ENCODE peak calls at places on chromosomes 3 and 15, in four cellular contexts. C is colonic mucosa, W is astrocyte of the cerebellum, H is heart left ventricle. D is an unnamed sample.

GRCh38 chr15:85394552-85395333 is 14.3 kb downstream of the AKAP13 start:
- DNase-seq in H (no peak), W (no peak), C (no peak), D (no peak)

GRCh38 chr3:52052831-52053306 is 3.5 kb downstream of the DUSP7 start:
- DNase-seq in C (peak), W (no peak), H (peak), D (no peak)

GRCh38 chr15:85318048-85318731 is 62.2 kb upstream of the AKAP13 start:
- DNase-seq in H (no peak), W (peak), C (peak), D (peak)

GRCh38 chr3:26623409-26624208 is 1.0 kb downstream of the LRRC3B start:
- DNase-seq in C (no peak), H (no peak), W (no peak), D (no peak)

GRCh38 chr3:188207941-188208750 is 54.2 kb downstream of the LPP start:
- DNase-seq in W (no peak), C (no peak), H (no peak), D (peak)

GRCh38 chr3:39361252-39361927 is 21.8 kb upstream of the SLC25A38 start:
- DNase-seq in C (no peak), H (no peak), W (no peak), D (no peak)

GRCh38 chr3:195834675-195835583 is 23.2 kb upstream of the MUC4 start:
- DNase-seq in C (peak), H (peak), W (no peak), D (no peak)

GRCh38 chr15:88440021-88440420 is 27.2 kb downstream of the MRPL46 start:
- DNase-seq in C (no peak), H (no peak), W (no peak), D (no peak)

GRCh38 chr15:65101891-65102708 is 12.9 kb downstream of the UBAP1L start:
- DNase-seq in W (no peak), H (no peak), C (no peak), D (no peak)

GRCh38 chr15:98648654-98649537 is 557 bp downstream of the IGF1R start:
- DNase-seq in C (peak), W (no peak), H (peak), D (no peak)

GRCh38 chr3:104992618-104993017 is 374.1 kb upstream of the ALCAM start:
- DNase-seq in H (no peak), C (no peak), W (no peak), D (no peak)

GRCh38 chr3:14467723-14468620 is 65.6 kb downstream of the SLC6A6 start:
- DNase-seq in W (no peak), C (peak), H (no peak), D (no peak)

GRCh38 chr3:33911525-33912322 is 113.3 kb downstream of the PDCD6IP start:
- DNase-seq in H (no peak), W (no peak), C (no peak), D (peak)

GRCh38 chr3:177448987-177449975 is 252.0 kb upstream of the TBL1XR1 start:
- DNase-seq in W (peak), C (no peak), H (no peak), D (no peak)

GRCh38 chr3:13544293-13544831 is 4.6 kb upstream of the FBLN2 start:
- DNase-seq in H (peak), C (no peak), W (peak), D (no peak)

GRCh38 chr15:90033448-90033847 is 32.3 kb downstream of the ZNF710 start:
- DNase-seq in H (peak), C (no peak), W (no peak), D (no peak)

GRCh38 chr3:86814321-86814720 is 176.6 kb downstream of the VGLL3 start:
- DNase-seq in W (no peak), H (no peak), C (no peak), D (no peak)

GRCh38 chr3:162780313-162780712 is 1283.7 kb downstream of the OTOL1 start:
- DNase-seq in H (no peak), C (no peak), W (no peak), D (no peak)

GRCh38 chr3:81485444-81485865 is 276.0 kb downstream of the GBE1 start:
- DNase-seq in C (peak), H (no peak), W (peak), D (peak)
- H3K4me3 ChIP-seq in C (no peak), H (no peak), W (no peak), D (peak)

GRCh38 chr3:37863552-37863865 is 1.8 kb downstream of the CTDSPL start:
- DNase-seq in W (no peak), H (no peak), C (no peak), D (no peak)

GRCh38 chr3:37862712-37863551 is 1.3 kb downstream of the CTDSPL start:
- DNase-seq in W (no peak), H (no peak), C (peak), D (no peak)

GRCh38 chr3:37862219-37862711 is 585 bp downstream of the CTDSPL start:
- DNase-seq in H (peak), C (peak), W (no peak), D (no peak)

GRCh38 chr3:37864904-37865303 is 3.2 kb downstream of the CTDSPL start:
- DNase-seq in W (no peak), C (peak), H (no peak), D (no peak)

DNA sequence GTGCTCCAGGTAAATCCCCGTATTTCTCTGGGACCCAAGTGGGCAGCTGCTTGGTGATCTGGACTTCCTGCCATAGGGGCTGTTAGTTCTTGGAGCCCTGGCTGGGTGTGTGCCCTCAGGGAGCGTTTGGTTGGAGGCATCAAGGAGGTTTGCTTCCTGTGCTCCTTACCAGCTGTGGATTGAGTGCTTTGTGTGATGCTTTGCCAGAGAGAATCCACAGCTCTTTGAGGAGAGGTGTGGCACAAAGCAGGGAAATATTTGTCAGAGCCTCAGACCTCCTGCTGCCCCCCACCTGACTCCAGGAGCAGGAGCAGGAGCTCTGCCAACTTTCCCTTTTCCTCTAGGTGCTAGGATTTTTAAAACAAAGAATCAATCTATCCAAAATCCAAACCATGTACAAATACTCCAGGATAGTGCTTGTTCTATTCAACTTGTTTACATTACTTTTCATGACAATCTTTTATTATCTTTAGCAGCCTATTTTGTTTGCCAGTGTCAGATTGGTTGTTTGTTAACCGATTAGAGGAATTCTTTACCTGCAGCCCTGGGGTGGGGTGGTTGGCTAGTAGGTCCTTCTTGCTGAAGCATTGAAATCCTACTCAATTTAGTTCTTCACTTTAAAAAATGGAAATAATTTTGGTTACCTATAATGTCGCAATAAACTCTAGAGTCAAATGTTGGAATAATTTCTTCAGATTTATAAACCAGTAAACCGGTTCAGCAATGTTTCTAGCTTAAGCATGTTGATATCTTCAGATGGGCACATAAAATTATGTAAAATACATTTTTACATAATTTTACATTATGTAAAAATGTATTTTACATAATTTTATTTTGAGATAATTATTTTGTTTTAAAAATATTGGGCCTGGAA is 2.5 kb downstream of the CTDSPL start:
- DNase-seq in C (peak), H (no peak), W (no peak), D (no peak)
- H3K4me3 ChIP-seq in C (no peak), H (peak), W (no peak), D (no peak)

GRCh38 chr3:78035020-78035660 is 995.2 kb downstream of the ROBO2 start:
- DNase-seq in C (no peak), H (no peak), W (no peak), D (no peak)
- H3K4me3 ChIP-seq in C (no peak), H (peak), W (no peak), D (no peak)

GRCh38 chr3:114623420-114624046 is 329.7 kb downstream of the TIGIT start:
- DNase-seq in W (no peak), C (no peak), H (no peak), D (no peak)

GRCh38 chr3:114622001-114622400 is 328.2 kb downstream of the TIGIT start:
- DNase-seq in H (no peak), W (no peak), C (no peak), D (no peak)

GRCh38 chr3:114626751-114627150 is 332.9 kb downstream of the TIGIT start:
- DNase-seq in C (no peak), W (peak), H (no peak), D (no peak)

GRCh38 chr3:114624047-114624445 is 330.2 kb downstream of the TIGIT start:
- DNase-seq in C (peak), H (peak), W (peak), D (no peak)

GRCh38 chr3:114624676-114625181 is 330.9 kb downstream of the TIGIT start:
- DNase-seq in C (peak), H (peak), W (peak), D (peak)
- H3K4me3 ChIP-seq in C (no peak), H (peak), W (peak), D (peak)

DNA sequence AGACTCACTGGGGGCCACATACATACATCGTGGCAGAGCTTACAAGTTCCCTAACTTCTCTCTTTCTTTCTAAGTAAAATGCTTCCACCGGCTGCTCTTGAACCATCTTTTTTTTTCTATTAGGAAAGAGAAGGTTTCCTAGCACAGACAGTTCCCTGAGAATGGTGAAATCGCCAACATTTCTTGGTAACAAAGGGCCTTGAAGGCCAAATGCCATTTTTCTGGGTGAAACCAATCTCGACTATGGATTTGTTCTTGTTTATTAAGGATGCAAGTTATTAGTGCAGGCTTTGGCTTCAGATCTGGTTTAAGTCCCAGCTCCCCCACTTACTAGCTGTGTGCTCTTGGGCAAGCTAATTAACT is 3.0 kb downstream of the LMCD1 start:
- DNase-seq in W (no peak), C (no peak), H (no peak), D (no peak)
- H3K4me3 ChIP-seq in W (peak), C (no peak), H (peak), D (peak)

D was measured in skeletal muscle cell.